ENCODE peak calls at places on chromosome 21, in four cellular contexts. L is SHP77; W is stimulated activated CD8-positive, alpha-beta memory T cell treated with anti-CD3 and anti-CD28 coated beads, Interleukin-15, amount 100 ng/mL, for 48 hours; O is cardiac septum. P is an unnamed sample.

GRCh38 chr21:33940164-33940563 is 24.6 kb upstream of the ATP5PO start:
- DNase-seq in L (no peak), W (no peak), O (no peak), P (no peak)

GRCh38 chr21:39385299-39386145 is 36.6 kb upstream of the HMGN1 start:
- DNase-seq in L (peak), W (peak), O (peak), P (peak)

GRCh38 chr21:42068256-42068545 is 2.9 kb upstream of the UMODL1 start:
- DNase-seq in L (no peak), W (no peak), O (no peak), P (no peak)

GRCh38 chr21:44637018-44637850 is at the start of gene KRTAP10-10:
- DNase-seq in L (peak), W (no peak), O (no peak), P (no peak)

GRCh38 chr21:15682182-15682895 is 47.4 kb upstream of the USP25 start:
- DNase-seq in L (no peak), W (no peak), O (no peak), P (no peak)

GRCh38 chr21:43921979-43922945 is 57.2 kb downstream of the AGPAT3 start:
- DNase-seq in L (no peak), W (peak), O (no peak), P (no peak)

GRCh38 chr21:33419538-33420123 is 16.4 kb downstream of the IFNGR2 start:
- DNase-seq in L (no peak), W (no peak), O (no peak), P (no peak)

GRCh38 chr21:28781602-28782274 is 210.9 kb downstream of the LTN1 start:
- DNase-seq in L (no peak), W (no peak), O (no peak), P (no peak)

GRCh38 chr21:15301014-15301413 is 236.2 kb upstream of the NRIP1 start:
- DNase-seq in L (no peak), W (no peak), O (no peak), P (no peak)

GRCh38 chr21:42486551-42486950 is 9.5 kb downstream of the RSPH1 start:
- DNase-seq in L (no peak), W (no peak), O (no peak), P (no peak)

GRCh38 chr21:14675774-14676530 is 129.8 kb upstream of the SAMSN1 start:
- DNase-seq in L (no peak), W (no peak), O (no peak), P (no peak)

GRCh38 chr21:36915701-36916075 is 50.8 kb downstream of the HLCS start:
- DNase-seq in L (no peak), W (no peak), O (no peak), P (no peak)

GRCh38 chr21:39633043-39633442 is 20.3 kb downstream of the B3GALT5 start:
- DNase-seq in L (no peak), W (no peak), O (no peak), P (no peak)

GRCh38 chr21:45351061-45351460 is 53.9 kb upstream of the COL18A1 start:
- DNase-seq in L (no peak), W (no peak), O (no peak), P (no peak)

GRCh38 chr21:45974073-45975016 is 7.2 kb upstream of the COL6A1 start:
- DNase-seq in L (no peak), W (no peak), O (peak), P (peak)

GRCh38 chr21:42491328-42491727 is 4.7 kb downstream of the RSPH1 start:
- DNase-seq in L (no peak), W (no peak), O (no peak), P (no peak)

GRCh38 chr21:26148834-26149354 is 21.7 kb downstream of the APP start:
- DNase-seq in L (no peak), W (no peak), O (no peak), P (no peak)

GRCh38 chr21:28359300-28359699 is 633.4 kb downstream of the LTN1 start:
- DNase-seq in L (no peak), W (no peak), O (no peak), P (no peak)

GRCh38 chr21:44785620-44786344 is 15.8 kb downstream of the UBE2G2 start:
- DNase-seq in L (peak), W (no peak), O (no peak), P (no peak)

GRCh38 chr21:39319814-39320332 is 6.4 kb upstream of the BRWD1 start:
- DNase-seq in L (no peak), W (no peak), O (no peak), P (no peak)

GRCh38 chr21:46183910-46184624 is at the start of gene SPATC1L:
- DNase-seq in L (peak), W (peak), O (peak), P (peak)

GRCh38 chr21:26041441-26042180 is 129.0 kb downstream of the APP start:
- DNase-seq in L (no peak), W (no peak), O (no peak), P (no peak)

GRCh38 chr21:37219766-37220432 is 47.2 kb downstream of the VPS26C start:
- DNase-seq in L (peak), W (no peak), O (no peak), P (no peak)

GRCh38 chr21:42225571-42226155 is 6.7 kb downstream of the ABCG1 start:
- DNase-seq in L (no peak), W (no peak), O (peak), P (peak)

GRCh38 chr21:39060485-39061099 is 122.7 kb downstream of the PSMG1 start:
- DNase-seq in L (no peak), W (no peak), O (no peak), P (no peak)

GRCh38 chr21:42861311-42862122 is 17.8 kb downstream of the WDR4 start:
- DNase-seq in L (no peak), W (no peak), O (no peak), P (no peak)

GRCh38 chr21:33380483-33380998 is 22.7 kb upstream of the IFNGR2 start:
- DNase-seq in L (peak), W (peak), O (peak), P (peak)

GRCh38 chr21:35116777-35117176 is 67.7 kb upstream of the RUNX1 start:
- DNase-seq in L (no peak), W (no peak), O (no peak), P (no peak)